ENCODE peak calls at places on chromosome 4, in four cellular contexts. S, A, I and Z are unnamed samples.

GRCh38 chr4:125703443-125703842 is 388.7 kb downstream of the FAT4 start:
- DNase-seq in S (no peak), A (no peak), I (no peak), Z (no peak)

GRCh38 chr4:85474356-85474755 is 594 bp upstream of the ARHGAP24 start:
- DNase-seq in S (no peak), A (no peak), I (no peak), Z (no peak)

GRCh38 chr4:142329304-142329703 is 516.8 kb downstream of the INPP4B start:
- DNase-seq in S (no peak), A (no peak), I (no peak), Z (no peak)

GRCh38 chr4:96395747-96396146 is 555.9 kb downstream of the PDHA2 start:
- DNase-seq in S (no peak), A (no peak), I (no peak), Z (no peak)

GRCh38 chr4:125750827-125751466 is 436.2 kb downstream of the FAT4 start:
- DNase-seq in S (no peak), A (no peak), I (peak), Z (no peak)

GRCh38 chr4:182227611-182228010 is 15.6 kb upstream of the TENM3 start:
- DNase-seq in S (no peak), A (no peak), I (no peak), Z (no peak)

GRCh38 chr4:122826596-122827257 is at the start of gene FGF2:
- DNase-seq in S (peak), A (peak), I (peak), Z (peak)

GRCh38 chr4:101039367-101039766 is 308.0 kb downstream of the PPP3CA start:
- DNase-seq in S (no peak), A (no peak), I (no peak), Z (no peak)

GRCh38 chr4:88027611-88028608 is 20.5 kb downstream of the PKD2 start:
- DNase-seq in S (no peak), A (no peak), I (no peak), Z (no peak)

GRCh38 chr4:148415500-148415899 is 26.7 kb downstream of the NR3C2 start:
- DNase-seq in S (no peak), A (no peak), I (peak), Z (no peak)
- TF ChIP-seq CTCF in S (no peak), A (no peak), I (no peak), Z (peak)

GRCh38 chr4:152460488-152460887 is 75.4 kb downstream of the FBXW7 start:
- DNase-seq in S (no peak), A (no peak), I (no peak), Z (no peak)
- TF ChIP-seq CTCF in S (no peak), A (no peak), I (no peak), Z (no peak)

DNA sequence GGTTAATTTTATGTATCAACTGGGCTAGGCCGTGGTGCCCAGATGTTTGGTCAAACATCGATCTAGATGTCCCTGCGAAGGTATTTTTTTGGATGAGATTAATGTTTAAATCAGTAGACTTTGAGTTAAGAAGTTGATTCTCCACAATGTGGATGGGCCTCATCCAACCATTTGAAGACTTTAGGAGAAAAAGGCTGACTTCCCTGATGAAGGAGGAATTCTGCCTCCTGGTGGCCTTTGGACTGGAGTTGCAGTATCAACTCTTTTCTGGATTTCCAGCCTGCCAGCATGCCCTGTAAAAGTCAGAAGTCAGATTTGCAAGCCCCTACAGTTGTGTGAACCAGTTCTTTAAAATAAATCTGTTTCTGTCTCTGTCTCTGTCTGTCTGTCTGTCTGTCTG is 91.4 kb downstream of the STK32B start:
- DNase-seq in S (peak), A (no peak), I (peak), Z (no peak)
- TF ChIP-seq CTCF in S (no peak), A (peak), I (peak), Z (peak)

DNA sequence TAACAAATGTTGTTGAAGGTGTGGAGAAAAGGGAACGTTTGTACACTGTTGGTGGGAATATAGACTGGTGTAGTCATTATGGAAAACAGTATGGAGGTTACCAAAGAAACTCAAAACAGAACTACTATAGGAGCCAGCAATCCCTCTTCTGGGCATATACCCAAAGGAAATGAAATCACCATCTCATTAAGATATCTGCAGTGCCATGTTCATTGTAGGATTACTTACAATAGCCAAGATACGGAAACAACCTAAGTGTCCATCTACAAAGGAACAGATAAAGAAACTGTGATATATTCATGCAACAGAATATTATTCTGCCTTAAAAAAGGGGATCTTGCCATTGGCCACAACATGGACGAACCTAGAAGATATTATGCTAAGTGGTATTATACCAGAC is 22.2 kb downstream of the APBB2 start:
- DNase-seq in S (no peak), A (no peak), I (no peak), Z (no peak)
- TF ChIP-seq CTCF in S (no peak), A (no peak), I (no peak), Z (no peak)